ENCODE peak calls at places on chromosomes 6 and 20, in eight cellular contexts. S, B, E, C, D, X, O and F are unnamed samples.

GRCh38 chr6:142489722-142490610 is 188.2 kb downstream of the ADGRG6 start:
- DNase-seq in S (no peak), C (no peak), E (no peak), D (no peak), O (no peak), B (no peak), X (no peak), F (no peak)

GRCh38 chr6:134821914-134822862 is 127.7 kb downstream of the ALDH8A1 start:
- DNase-seq in O (no peak), S (no peak), B (no peak), C (no peak), D (no peak), E (no peak), X (no peak), F (no peak)

GRCh38 chr6:81148726-81149125 is 603.8 kb downstream of the TENT5A start:
- DNase-seq in S (no peak), X (no peak), O (no peak), B (no peak), C (no peak), E (no peak), D (no peak), F (no peak)

GRCh38 chr6:14074723-14075503 is 42.7 kb upstream of the CD83 start:
- DNase-seq in O (no peak), D (no peak), E (no peak), B (no peak), X (no peak), C (no peak), S (peak; percentile 15), F (no peak)

GRCh38 chr20:31652917-31653385 is 15.2 kb downstream of the COX4I2 start:
- DNase-seq in C (no peak), D (no peak), E (no peak), S (no peak), B (no peak), X (no peak), O (no peak), F (no peak)

GRCh38 chr6:128601060-128601459 is 80.7 kb upstream of the PTPRK start:
- DNase-seq in C (no peak), B (no peak), X (no peak), O (no peak), D (no peak), S (no peak), E (no peak), F (no peak)

GRCh38 chr20:37387519-37388269 is 41.8 kb downstream of the SRC start:
- DNase-seq in E (no peak), X (no peak), C (no peak), O (no peak), S (no peak), B (peak; percentile 54), D (no peak), F (no peak)

GRCh38 chr6:91704531-91704930 is 1117.7 kb upstream of the MAP3K7 start:
- DNase-seq in X (no peak), O (no peak), S (no peak), E (no peak), D (no peak), B (no peak), C (no peak), F (no peak)

GRCh38 chr6:137237413-137238170 is 18.4 kb upstream of the IFNGR1 start:
- DNase-seq in O (no peak), B (no peak), X (no peak), S (peak; percentile 87), E (peak; percentile 39), D (no peak), C (no peak), F (peak; percentile 53)

GRCh38 chr6:35771343-35771627 is 5.1 kb upstream of the CLPSL2 start:
- DNase-seq in C (no peak), E (no peak), O (no peak), X (no peak), D (no peak), S (no peak), B (no peak), F (no peak)

GRCh38 chr6:111631930-111632460 is 26.3 kb upstream of the TRAF3IP2 start:
- DNase-seq in C (peak; percentile 66), B (no peak), D (no peak), E (no peak), O (no peak), S (no peak), X (no peak), F (no peak)

GRCh38 chr6:56382416-56382940 is 135.1 kb upstream of the COL21A1 start:
- DNase-seq in E (no peak), S (no peak), D (no peak), O (no peak), B (no peak), X (no peak), C (no peak), F (no peak)

GRCh38 chr6:3379482-3380060 is 77.3 kb downstream of the SLC22A23 start:
- DNase-seq in D (no peak), C (no peak), S (no peak), B (peak; percentile 25), O (no peak), X (no peak), E (peak; percentile 72), F (no peak)

GRCh38 chr6:42407379-42407778 is 44.3 kb downstream of the TRERF1 start:
- DNase-seq in S (no peak), X (no peak), E (no peak), C (no peak), B (no peak), O (no peak), D (peak; percentile 43), F (no peak)

GRCh38 chr6:45608252-45608911 is 230.6 kb upstream of the SUPT3H start:
- DNase-seq in S (no peak), X (no peak), C (no peak), D (no peak), O (no peak), B (no peak), E (no peak), F (peak; percentile 47)

GRCh38 chr6:122609881-122610689 is at the start of gene PKIB:
- DNase-seq in E (peak; percentile 64), X (peak; percentile 78), S (peak; percentile 60), O (peak; percentile 37), D (peak; percentile 53), C (peak; percentile 86), B (peak; percentile 74), F (no peak)

GRCh38 chr6:38184780-38185080 is 365.2 kb downstream of the ZFAND3 start:
- DNase-seq in O (no peak), B (no peak), E (no peak), X (no peak), D (no peak), C (no peak), S (no peak), F (no peak)

GRCh38 chr6:156174026-156174880 is 602.9 kb upstream of the ARID1B start:
- DNase-seq in O (no peak), D (no peak), E (no peak), S (no peak), C (no peak), X (no peak), B (no peak), F (no peak)

GRCh38 chr20:4811661-4812181 is 90.0 kb downstream of the PRND start:
- DNase-seq in O (no peak), E (no peak), X (no peak), D (no peak), C (peak; percentile 68), B (peak; percentile 84), S (no peak), F (no peak)

GRCh38 chr6:42177514-42178364 is 4.6 kb downstream of the GUCA1A start:
- DNase-seq in D (no peak), X (no peak), O (no peak), B (no peak), S (no peak), C (no peak), E (no peak), F (no peak)

DNA sequence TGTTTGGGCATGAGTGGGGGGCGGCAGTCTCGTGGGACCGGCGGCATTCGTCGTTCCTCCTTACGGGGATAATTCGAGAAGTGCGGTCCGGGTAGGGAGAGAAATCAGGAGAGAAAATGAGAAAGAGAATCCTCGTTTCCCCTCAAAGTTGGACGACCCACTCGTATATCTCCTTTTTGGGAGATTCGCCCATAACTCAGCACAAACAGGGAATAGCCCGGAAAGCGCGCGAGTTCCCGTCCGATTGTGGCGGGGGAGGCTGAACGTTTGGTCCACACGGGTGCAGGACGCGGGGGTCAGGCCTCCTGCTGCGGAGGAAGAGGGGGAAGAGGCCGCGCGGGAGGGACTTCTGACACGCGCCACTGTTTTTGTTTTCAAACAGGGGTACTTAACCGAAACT is 42.4 kb downstream of the POPDC3 start:
- DNase-seq in C (no peak), B (peak; percentile 68), E (no peak), D (no peak), S (no peak), O (peak; percentile 43), X (no peak), F (no peak)
- TF ChIP-seq EP300 in C (no peak), B (no peak), E (no peak), D (no peak), S (no peak), O (no peak), X (no peak), F (no peak)

GRCh38 chr6:31497595-31498476 is at the start of gene MICB:
- DNase-seq in D (peak; percentile 91), C (peak; percentile 85), X (peak; percentile 85), O (peak; percentile 74), S (peak; percentile 80), B (peak; percentile 83), E (peak; percentile 82), F (peak; percentile 97)
- TF ChIP-seq POLR2A in D (peak; percentile 79), C (peak; percentile 55), X (no peak), O (no peak), S (peak; percentile 64), B (no peak), E (no peak), F (no peak)

GRCh38 chr20:62727584-62728027 is 19.0 kb downstream of the NTSR1 start:
- DNase-seq in D (no peak), S (no peak), O (no peak), X (peak; percentile 56), B (peak; percentile 63), C (no peak), E (no peak), F (no peak)

GRCh38 chr20:62726716-62727583 is 18.3 kb downstream of the NTSR1 start:
- DNase-seq in C (no peak), X (no peak), B (peak; percentile 55), S (no peak), O (no peak), E (no peak), D (no peak), F (no peak)

GRCh38 chr20:62728028-62728780 is 19.6 kb downstream of the NTSR1 start:
- DNase-seq in S (no peak), B (peak; percentile 60), O (no peak), E (no peak), D (no peak), C (no peak), X (peak; percentile 48), F (no peak)

GRCh38 chr20:62730481-62730880 is 21.8 kb downstream of the NTSR1 start:
- DNase-seq in O (no peak), D (no peak), B (peak; percentile 34), E (no peak), S (no peak), C (no peak), X (no peak), F (no peak)

GRCh38 chr20:62728781-62729300 is 20.2 kb downstream of the NTSR1 start:
- DNase-seq in B (peak; percentile 59), X (peak; percentile 51), D (no peak), E (no peak), S (no peak), O (no peak), C (no peak), F (no peak)
- TF ChIP-seq EP300 in B (no peak), X (no peak), D (no peak), E (no peak), S (no peak), O (no peak), C (no peak), F (no peak)

GRCh38 chr6:6749791-6750434 is 161.4 kb downstream of the LY86 start:
- DNase-seq in S (peak; percentile 48), C (peak; percentile 72), X (no peak), D (peak; percentile 92), E (peak; percentile 61), B (peak; percentile 88), O (peak; percentile 84), F (no peak)
- TF ChIP-seq POLR2A in S (no peak), C (peak; percentile 52), X (no peak), D (peak; percentile 49), E (no peak), B (no peak), O (no peak), F (no peak)